ENCODE peak calls at places on chromosomes 6 and 20, in ten cellular contexts. One of them, this sample, is unnamed. For H3K27me3, the result is how much of the 10 kb centered on the place peaks cover.

GRCh38 chr6:19734519-19734918 is 102.7 kb upstream of the ID4 start:
- DNase-seq in prostate gland: no peak
- DNase-seq in naive thymus-derived CD4-positive, alpha-beta T cell: no peak
- DNase-seq in Panc1: no peak
- DNase-seq in mammary epithelial cell: no peak
- DNase-seq in Peyer's patch: no peak
- DNase-seq in H9: no peak
- DNase-seq in K562: no peak
- DNase-seq in AG04450: no peak
- DNase-seq in uterus: no peak
- DNase-seq in this sample: no peak

GRCh38 chr6:54654376-54654775 is 192.2 kb upstream of the FAM83B start:
- DNase-seq in mammary epithelial cell: no peak
- DNase-seq in Panc1: no peak
- DNase-seq in uterus: no peak
- DNase-seq in prostate gland: no peak
- DNase-seq in naive thymus-derived CD4-positive, alpha-beta T cell: no peak
- DNase-seq in Peyer's patch: no peak
- DNase-seq in H9: no peak
- DNase-seq in K562: no peak
- DNase-seq in AG04450: no peak
- DNase-seq in this sample: no peak

GRCh38 chr6:100296810-100297544 is 167.7 kb downstream of the SIM1 start:
- DNase-seq in Peyer's patch: no peak
- DNase-seq in AG04450: peak
- DNase-seq in Panc1: peak
- DNase-seq in uterus: no peak
- DNase-seq in K562: no peak
- DNase-seq in naive thymus-derived CD4-positive, alpha-beta T cell: no peak
- DNase-seq in prostate gland: no peak
- DNase-seq in H9: no peak
- DNase-seq in mammary epithelial cell: peak
- DNase-seq in this sample: no peak

GRCh38 chr6:4259391-4259790 is 124.0 kb upstream of the ECI2 start:
- DNase-seq in Peyer's patch: no peak
- DNase-seq in uterus: no peak
- DNase-seq in Panc1: no peak
- DNase-seq in H9: no peak
- DNase-seq in AG04450: no peak
- DNase-seq in mammary epithelial cell: peak
- DNase-seq in prostate gland: no peak
- DNase-seq in naive thymus-derived CD4-positive, alpha-beta T cell: no peak
- DNase-seq in K562: no peak
- DNase-seq in this sample: no peak

GRCh38 chr20:19408971-19409370 is 196.5 kb downstream of the SLC24A3 start:
- DNase-seq in uterus: no peak
- DNase-seq in K562: no peak
- DNase-seq in prostate gland: no peak
- DNase-seq in Peyer's patch: no peak
- DNase-seq in H9: no peak
- DNase-seq in AG04450: no peak
- DNase-seq in naive thymus-derived CD4-positive, alpha-beta T cell: no peak
- DNase-seq in mammary epithelial cell: no peak
- DNase-seq in Panc1: no peak
- DNase-seq in this sample: no peak

GRCh38 chr6:2990932-2991506 is 8.7 kb upstream of the NQO2 start:
- DNase-seq in Peyer's patch: no peak
- DNase-seq in H9: no peak
- DNase-seq in K562: no peak
- DNase-seq in naive thymus-derived CD4-positive, alpha-beta T cell: no peak
- DNase-seq in uterus: no peak
- DNase-seq in Panc1: no peak
- DNase-seq in mammary epithelial cell: peak
- DNase-seq in AG04450: no peak
- DNase-seq in prostate gland: no peak
- DNase-seq in this sample: no peak

GRCh38 chr6:71410681-71411080 is 122.1 kb downstream of the OGFRL1 start:
- DNase-seq in mammary epithelial cell: no peak
- DNase-seq in K562: no peak
- DNase-seq in uterus: no peak
- DNase-seq in naive thymus-derived CD4-positive, alpha-beta T cell: no peak
- DNase-seq in Peyer's patch: no peak
- DNase-seq in H9: no peak
- DNase-seq in prostate gland: no peak
- DNase-seq in AG04450: no peak
- DNase-seq in Panc1: no peak
- DNase-seq in this sample: no peak

GRCh38 chr6:41604006-41604405 is 34.3 kb upstream of the MDFI start:
- DNase-seq in AG04450: no peak
- DNase-seq in H9: no peak
- DNase-seq in Peyer's patch: no peak
- DNase-seq in uterus: no peak
- DNase-seq in K562: no peak
- DNase-seq in mammary epithelial cell: no peak
- DNase-seq in prostate gland: no peak
- DNase-seq in naive thymus-derived CD4-positive, alpha-beta T cell: no peak
- DNase-seq in Panc1: no peak
- DNase-seq in this sample: no peak

GRCh38 chr6:89862281-89862680 is 32.0 kb upstream of the GJA10 start:
- DNase-seq in H9: no peak
- DNase-seq in AG04450: no peak
- DNase-seq in Panc1: no peak
- DNase-seq in Peyer's patch: no peak
- DNase-seq in uterus: no peak
- DNase-seq in prostate gland: no peak
- DNase-seq in naive thymus-derived CD4-positive, alpha-beta T cell: no peak
- DNase-seq in mammary epithelial cell: no peak
- DNase-seq in K562: no peak
- DNase-seq in this sample: no peak

DNA sequence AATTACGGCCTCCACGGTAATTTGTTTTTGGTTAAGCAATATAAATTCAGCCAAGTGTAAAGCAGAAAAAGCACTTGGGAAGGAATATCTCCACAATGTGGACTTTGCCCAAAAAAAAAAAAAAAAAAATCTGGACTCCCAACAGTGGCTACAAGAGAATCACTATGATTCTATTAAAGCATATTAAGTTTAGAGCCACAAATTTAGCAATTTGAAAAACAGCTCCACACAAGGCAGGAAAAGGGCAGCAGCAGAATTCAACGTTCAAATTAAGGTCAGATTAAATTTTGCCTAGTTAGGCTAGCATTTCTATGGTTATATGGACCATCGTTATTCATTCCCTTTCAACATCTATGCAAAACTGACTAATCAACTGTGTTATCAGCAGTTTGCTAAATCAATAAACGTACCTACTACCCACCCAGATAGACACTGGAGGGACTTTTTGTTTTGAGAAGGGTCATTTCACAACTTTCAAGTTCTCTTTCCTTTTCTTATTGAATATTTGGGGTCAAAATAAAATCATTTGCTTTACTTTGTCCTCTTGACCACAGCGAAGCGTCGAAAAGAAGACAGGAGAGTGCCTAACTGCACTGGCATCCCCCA is 1.0 kb downstream of the MCM9 start:
- DNase-seq in naive thymus-derived CD4-positive, alpha-beta T cell: no peak
- DNase-seq in K562: no peak
- DNase-seq in AG04450: no peak
- DNase-seq in uterus: no peak
- DNase-seq in Peyer's patch: no peak
- DNase-seq in prostate gland: no peak
- DNase-seq in H9: no peak
- DNase-seq in mammary epithelial cell: no peak
- DNase-seq in Panc1: no peak
- DNase-seq in this sample: no peak
- H3K27ac ChIP-seq in naive thymus-derived CD4-positive, alpha-beta T cell: peak
- H3K27ac ChIP-seq in K562: peak
- H3K27ac ChIP-seq in AG04450: no peak
- H3K27ac ChIP-seq in uterus: peak
- H3K27ac ChIP-seq in Peyer's patch: peak
- H3K27ac ChIP-seq in prostate gland: peak
- H3K27ac ChIP-seq in H9: no peak
- H3K27ac ChIP-seq in mammary epithelial cell: no peak
- H3K27ac ChIP-seq in Panc1: peak
- H3K27ac ChIP-seq in this sample: no peak

GRCh38 chr20:36299459-36299858 is 6.7 kb upstream of the DLGAP4 start:
- DNase-seq in H9: no peak
- DNase-seq in prostate gland: no peak
- DNase-seq in K562: no peak
- DNase-seq in Peyer's patch: no peak
- DNase-seq in uterus: no peak
- DNase-seq in mammary epithelial cell: no peak
- DNase-seq in AG04450: no peak
- DNase-seq in naive thymus-derived CD4-positive, alpha-beta T cell: no peak
- DNase-seq in Panc1: no peak
- DNase-seq in this sample: no peak
- H3K27me3 ChIP-seq in H9: under half
- H3K27me3 ChIP-seq in prostate gland: under half
- H3K27me3 ChIP-seq in K562: under half
- H3K27me3 ChIP-seq in Peyer's patch: under half
- H3K27me3 ChIP-seq in uterus: under half
- H3K27me3 ChIP-seq in mammary epithelial cell: under half
- H3K27me3 ChIP-seq in AG04450: under half
- H3K27me3 ChIP-seq in naive thymus-derived CD4-positive, alpha-beta T cell: under half
- H3K27me3 ChIP-seq in Panc1: under half
- H3K27me3 ChIP-seq in this sample: under half

GRCh38 chr6:16669227-16669626 is 92.0 kb downstream of the ATXN1 start:
- DNase-seq in mammary epithelial cell: peak
- DNase-seq in naive thymus-derived CD4-positive, alpha-beta T cell: no peak
- DNase-seq in H9: no peak
- DNase-seq in AG04450: no peak
- DNase-seq in Peyer's patch: no peak
- DNase-seq in uterus: no peak
- DNase-seq in K562: no peak
- DNase-seq in Panc1: no peak
- DNase-seq in prostate gland: no peak
- DNase-seq in this sample: no peak
- H3K27ac ChIP-seq in mammary epithelial cell: peak
- H3K27ac ChIP-seq in naive thymus-derived CD4-positive, alpha-beta T cell: no peak
- H3K27ac ChIP-seq in H9: no peak
- H3K27ac ChIP-seq in AG04450: peak
- H3K27ac ChIP-seq in Peyer's patch: no peak
- H3K27ac ChIP-seq in uterus: no peak
- H3K27ac ChIP-seq in K562: no peak
- H3K27ac ChIP-seq in Panc1: peak
- H3K27ac ChIP-seq in prostate gland: no peak
- H3K27ac ChIP-seq in this sample: no peak

DNA sequence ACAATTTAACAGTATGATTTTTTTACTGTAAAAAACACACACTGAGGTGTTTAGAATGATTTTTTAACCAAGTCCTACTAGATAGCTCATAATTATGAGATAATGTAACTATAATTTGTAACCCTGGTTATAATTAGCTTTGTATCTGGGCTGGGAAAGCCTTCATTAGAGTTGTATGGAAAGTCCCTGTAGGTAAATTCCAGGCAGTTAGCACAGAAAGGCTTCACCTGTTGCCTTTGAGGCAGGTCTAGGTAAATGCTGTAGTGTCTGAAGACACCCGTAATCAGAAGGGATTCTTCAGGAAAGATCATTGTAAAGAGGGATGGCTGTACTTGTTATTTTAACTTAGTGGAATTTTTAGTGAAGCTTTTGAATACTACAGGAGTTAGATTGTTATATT is 1.9 kb downstream of the TMEM200A start:
- DNase-seq in uterus: no peak
- DNase-seq in naive thymus-derived CD4-positive, alpha-beta T cell: no peak
- DNase-seq in prostate gland: no peak
- DNase-seq in Peyer's patch: no peak
- DNase-seq in AG04450: no peak
- DNase-seq in mammary epithelial cell: peak
- DNase-seq in Panc1: no peak
- DNase-seq in K562: no peak
- DNase-seq in H9: no peak
- DNase-seq in this sample: no peak
- H3K27me3 ChIP-seq in uterus: under half
- H3K27me3 ChIP-seq in naive thymus-derived CD4-positive, alpha-beta T cell: under half
- H3K27me3 ChIP-seq in prostate gland: under half
- H3K27me3 ChIP-seq in Peyer's patch: under half
- H3K27me3 ChIP-seq in AG04450: under half
- H3K27me3 ChIP-seq in mammary epithelial cell: under half
- H3K27me3 ChIP-seq in Panc1: under half
- H3K27me3 ChIP-seq in K562: under half
- H3K27me3 ChIP-seq in H9: under half
- H3K27me3 ChIP-seq in this sample: under half

GRCh38 chr20:36465109-36466080 is 75.9 kb upstream of the MYL9 start:
- DNase-seq in naive thymus-derived CD4-positive, alpha-beta T cell: no peak
- DNase-seq in Peyer's patch: peak
- DNase-seq in K562: peak
- DNase-seq in Panc1: peak
- DNase-seq in H9: peak
- DNase-seq in AG04450: peak
- DNase-seq in prostate gland: no peak
- DNase-seq in mammary epithelial cell: peak
- DNase-seq in uterus: peak
- DNase-seq in this sample: peak

GRCh38 chr20:36463212-36464061 is 77.9 kb upstream of the MYL9 start:
- DNase-seq in uterus: no peak
- DNase-seq in AG04450: no peak
- DNase-seq in mammary epithelial cell: no peak
- DNase-seq in K562: no peak
- DNase-seq in Panc1: no peak
- DNase-seq in Peyer's patch: no peak
- DNase-seq in naive thymus-derived CD4-positive, alpha-beta T cell: no peak
- DNase-seq in H9: no peak
- DNase-seq in prostate gland: no peak
- DNase-seq in this sample: no peak

GRCh38 chr20:36462440-36463211 is 78.7 kb upstream of the MYL9 start:
- DNase-seq in Peyer's patch: peak
- DNase-seq in uterus: peak
- DNase-seq in AG04450: no peak
- DNase-seq in prostate gland: peak
- DNase-seq in K562: no peak
- DNase-seq in mammary epithelial cell: no peak
- DNase-seq in H9: no peak
- DNase-seq in Panc1: no peak
- DNase-seq in naive thymus-derived CD4-positive, alpha-beta T cell: no peak
- DNase-seq in this sample: peak

GRCh38 chr20:36461600-36462439 is 79.5 kb upstream of the MYL9 start:
- DNase-seq in AG04450: no peak
- DNase-seq in uterus: peak
- DNase-seq in mammary epithelial cell: peak
- DNase-seq in Peyer's patch: no peak
- DNase-seq in Panc1: no peak
- DNase-seq in H9: peak
- DNase-seq in K562: peak
- DNase-seq in naive thymus-derived CD4-positive, alpha-beta T cell: peak
- DNase-seq in prostate gland: peak
- DNase-seq in this sample: peak

GRCh38 chr20:36460648-36461599 is 80.4 kb upstream of the MYL9 start:
- DNase-seq in Panc1: peak
- DNase-seq in prostate gland: peak
- DNase-seq in mammary epithelial cell: peak
- DNase-seq in Peyer's patch: peak
- DNase-seq in naive thymus-derived CD4-positive, alpha-beta T cell: peak
- DNase-seq in K562: peak
- DNase-seq in AG04450: peak
- DNase-seq in H9: peak
- DNase-seq in uterus: peak
- DNase-seq in this sample: peak
- H3K27ac ChIP-seq in Panc1: peak
- H3K27ac ChIP-seq in prostate gland: peak
- H3K27ac ChIP-seq in mammary epithelial cell: peak
- H3K27ac ChIP-seq in Peyer's patch: peak
- H3K27ac ChIP-seq in naive thymus-derived CD4-positive, alpha-beta T cell: peak
- H3K27ac ChIP-seq in K562: peak
- H3K27ac ChIP-seq in AG04450: peak
- H3K27ac ChIP-seq in H9: peak
- H3K27ac ChIP-seq in uterus: peak
- H3K27ac ChIP-seq in this sample: peak

This sample was measured in right cardiac atrium.